ENCODE peak calls at places on chromosomes 4 and X, in seven cellular contexts. U is NCI-H2227 treated with DMSO at 0.1 percent for 48 hours; M is T-helper 1 cell; X is DMS 273 treated with DMSO at 0.1 percent for 48 hours; K is cardiac muscle cell; F is activated CD4-positive, alpha-beta T cell treated with anti-CD3 and anti-CD28 coated beads, Interleukin-2, amount 10 ng/mL, durations not matched to agents 7 days and 5 days; O is iPS-NIHi11. Y is an unnamed sample.

GRCh38 chr4:169912996-169913395 is 113.2 kb downstream of the MFAP3L start:
- DNase-seq in U (no peak), M (no peak), X (no peak), K (no peak), F (no peak), O (no peak), Y (no peak)

GRCh38 chr4:8400641-8401325 is 39.7 kb downstream of the ACOX3 start:
- DNase-seq in U (no peak), M (no peak), X (no peak), K (no peak), F (no peak), O (no peak), Y (no peak)

GRCh38 chr4:124151031-124151430 is 561.5 kb downstream of the ANKRD50 start:
- DNase-seq in U (no peak), M (no peak), X (no peak), K (no peak), F (no peak), O (no peak), Y (no peak)

GRCh38 chrX:48648299-48648698 is 35.3 kb upstream of the WAS start:
- DNase-seq in U (peak), M (peak), X (peak), K (peak), F (peak), O (peak), Y (peak)

GRCh38 chr4:178632415-178632814 is 1190.2 kb upstream of the AGA start:
- DNase-seq in U (no peak), M (no peak), X (no peak), K (no peak), F (no peak), O (no peak), Y (no peak)

GRCh38 chr4:113358784-113359183 is 309.3 kb downstream of the ANK2 start:
- DNase-seq in U (no peak), M (no peak), X (no peak), K (peak), F (no peak), O (no peak), Y (no peak)

GRCh38 chr4:84994280-84994679 is 27.8 kb upstream of the WDFY3 start:
- DNase-seq in U (no peak), M (no peak), X (no peak), K (peak), F (no peak), O (peak), Y (no peak)

GRCh38 chrX:42948723-42949122 is 170.8 kb upstream of the PPP1R2C start:
- DNase-seq in U (no peak), M (no peak), X (no peak), K (no peak), F (no peak), O (no peak), Y (no peak)

GRCh38 chrX:101550825-101551767 is 749 bp downstream of the ARMCX1 start:
- DNase-seq in U (peak), M (no peak), X (no peak), K (peak), F (no peak), O (peak), Y (no peak)

GRCh38 chr4:160009656-160010493 is 907.0 kb downstream of the RAPGEF2 start:
- DNase-seq in U (no peak), M (no peak), X (no peak), K (no peak), F (no peak), O (no peak), Y (no peak)

GRCh38 chr4:47483722-47484121 is 1.4 kb upstream of the ATP10D start:
- DNase-seq in U (no peak), M (no peak), X (no peak), K (no peak), F (no peak), O (no peak), Y (no peak)

GRCh38 chr4:113278324-113278934 is 229.0 kb downstream of the ANK2 start:
- DNase-seq in U (peak), M (peak), X (peak), K (peak), F (peak), O (peak), Y (peak)

GRCh38 chr4:80259012-80259411 is 7.5 kb upstream of the FGF5 start:
- DNase-seq in U (no peak), M (no peak), X (no peak), K (no peak), F (no peak), O (no peak), Y (no peak)

GRCh38 chr4:25779021-25779420 is 83.8 kb downstream of the SEL1L3 start:
- DNase-seq in U (no peak), M (no peak), X (no peak), K (no peak), F (no peak), O (no peak), Y (no peak)

GRCh38 chr4:41067369-41067768 is 147.0 kb downstream of the APBB2 start:
- DNase-seq in U (no peak), M (no peak), X (no peak), K (peak), F (no peak), O (no peak), Y (no peak)

GRCh38 chr4:157271166-157271869 is 50.8 kb downstream of the GRIA2 start:
- DNase-seq in U (no peak), M (no peak), X (no peak), K (no peak), F (no peak), O (no peak), Y (no peak)

GRCh38 chr4:135325264-135325663 is 1123.7 kb upstream of the PABPC4L start:
- DNase-seq in U (no peak), M (no peak), X (no peak), K (no peak), F (no peak), O (no peak), Y (no peak)

GRCh38 chrX:47631676-47632075 is 1.9 kb upstream of the CFP start:
- DNase-seq in U (no peak), M (no peak), X (no peak), K (no peak), F (no peak), O (no peak), Y (no peak)

GRCh38 chr4:184267206-184267608 is 49.5 kb upstream of the ENPP6 start:
- DNase-seq in U (no peak), M (no peak), X (no peak), K (no peak), F (no peak), O (no peak), Y (no peak)

GRCh38 chr4:83248486-83248885 is 36.1 kb downstream of the COQ2 start:
- DNase-seq in U (no peak), M (no peak), X (no peak), K (no peak), F (no peak), O (no peak), Y (no peak)

GRCh38 chrX:104045642-104046041 is 5.9 kb downstream of the H2BW2 start:
- DNase-seq in U (no peak), M (no peak), X (no peak), K (no peak), F (no peak), O (no peak), Y (no peak)

GRCh38 chrX:111869639-111870034 is 6.3 kb upstream of the TRPC5OS start:
- DNase-seq in U (peak), M (no peak), X (peak), K (peak), F (peak), O (peak), Y (peak)

GRCh38 chr4:102139132-102139573 is 206.1 kb downstream of the SLC39A8 start:
- DNase-seq in U (no peak), M (no peak), X (no peak), K (peak), F (no peak), O (no peak), Y (no peak)

GRCh38 chr4:93203708-93204107 is 624.8 kb upstream of the ATOH1 start:
- DNase-seq in U (no peak), M (no peak), X (no peak), K (no peak), F (no peak), O (peak), Y (no peak)

GRCh38 chrX:130028196-130028595 is 45.8 kb downstream of the BCORL1 start:
- DNase-seq in U (no peak), M (peak), X (no peak), K (peak), F (peak), O (peak), Y (no peak)

GRCh38 chr4:47210828-47211227 is 179.5 kb downstream of the GABRB1 start:
- DNase-seq in U (no peak), M (no peak), X (no peak), K (no peak), F (no peak), O (no peak), Y (no peak)

GRCh38 chrX:9293051-9293496 is 171.8 kb upstream of the TBL1X start:
- DNase-seq in U (peak), M (no peak), X (no peak), K (no peak), F (no peak), O (peak), Y (no peak)

GRCh38 chr4:3111461-3111860 is 37.0 kb downstream of the HTT start:
- DNase-seq in U (no peak), M (no peak), X (no peak), K (peak), F (no peak), O (peak), Y (no peak)

GRCh38 chrX:78886550-78886949 is 58.6 kb upstream of the P2RY10 start:
- DNase-seq in U (no peak), M (no peak), X (no peak), K (peak), F (no peak), O (no peak), Y (no peak)

GRCh38 chrX:1914606-1915365 is 299.9 kb downstream of the ASMT start:
- DNase-seq in U (no peak), M (no peak), X (no peak), K (no peak), F (no peak), O (no peak), Y (no peak)

GRCh38 chrX:130626521-130626920 is 224.7 kb downstream of the RBMX2 start:
- DNase-seq in U (no peak), M (no peak), X (no peak), K (peak), F (no peak), O (no peak), Y (no peak)

GRCh38 chr4:10554694-10555093 is 97.5 kb upstream of the ZNF518B start:
- DNase-seq in U (peak), M (peak), X (no peak), K (peak), F (peak), O (peak), Y (no peak)